ENCODE peak calls at places on chromosomes 6 and 20, in four cellular contexts. Z, E, K and P are unnamed samples.

GRCh38 chr6:80126657-80127350 is 20.3 kb downstream of the BCKDHB start:
- DNase-seq in K (no peak), Z (no peak), E (no peak), P (no peak)

GRCh38 chr6:122754191-122754731 is 25.3 kb upstream of the FABP7 start:
- DNase-seq in E (no peak), Z (no peak), K (no peak), P (no peak)

GRCh38 chr6:39843305-39844020 is 51.3 kb downstream of the DAAM2 start:
- DNase-seq in K (no peak), Z (no peak), E (no peak), P (peak)

GRCh38 chr6:149897855-149898744 is at the start of gene RAET1E:
- DNase-seq in E (no peak), K (no peak), Z (no peak), P (no peak)

GRCh38 chr6:113057567-113058053 is 710.5 kb downstream of the RFPL4B start:
- DNase-seq in Z (no peak), E (no peak), K (peak), P (no peak)

GRCh38 chr20:10919549-10920140 is 245.8 kb upstream of the JAG1 start:
- DNase-seq in K (peak), E (peak), Z (peak), P (peak)

GRCh38 chr6:84979541-84979940 is 215.1 kb upstream of the TBX18 start:
- DNase-seq in K (no peak), E (no peak), Z (no peak), P (peak)

GRCh38 chr20:12068146-12068545 is 150.5 kb downstream of the BTBD3 start:
- DNase-seq in Z (no peak), E (no peak), K (peak), P (no peak)

GRCh38 chr6:156868385-156868784 is 91.2 kb downstream of the ARID1B start:
- DNase-seq in E (no peak), K (no peak), Z (no peak), P (no peak)

GRCh38 chr6:99348823-99349619 is 453 bp downstream of the FAXC start:
- DNase-seq in E (no peak), Z (no peak), K (peak), P (no peak)

GRCh38 chr6:73879466-73879865 is 183.5 kb downstream of the CD109 start:
- DNase-seq in E (no peak), K (no peak), Z (no peak), P (no peak)

GRCh38 chr6:136072691-136073090 is 177.4 kb downstream of the MTFR2 start:
- DNase-seq in E (peak), K (no peak), Z (peak), P (no peak)

GRCh38 chr20:12177657-12178293 is 260.1 kb downstream of the BTBD3 start:
- DNase-seq in Z (no peak), E (no peak), K (no peak), P (no peak)

GRCh38 chr6:136669299-136669699 is 119.1 kb upstream of the MAP7 start:
- DNase-seq in K (peak), Z (no peak), E (no peak), P (peak)

GRCh38 chr20:33584976-33585375 is 77.2 kb upstream of the C20orf144 start:
- DNase-seq in K (peak), E (no peak), Z (no peak), P (no peak)

GRCh38 chr6:111294374-111294967 is 188.5 kb downstream of the REV3L start:
- DNase-seq in Z (no peak), E (no peak), K (no peak), P (no peak)

GRCh38 chr6:89886378-89887120 is 7.7 kb upstream of the GJA10 start:
- DNase-seq in K (no peak), Z (no peak), E (no peak), P (no peak)

GRCh38 chr20:62192635-62193034 is 9.8 kb downstream of the MTG2 start:
- DNase-seq in K (no peak), E (no peak), Z (no peak), P (no peak)

GRCh38 chr6:123118811-123119210 is 122.8 kb downstream of the CLVS2 start:
- DNase-seq in E (no peak), K (no peak), Z (no peak), P (no peak)

GRCh38 chr6:56891754-56892153 is 63.2 kb upstream of the BEND6 start:
- DNase-seq in Z (no peak), E (no peak), K (no peak), P (no peak)
- TF ChIP-seq CTCF in Z (no peak), E (no peak), K (no peak), P (no peak)

GRCh38 chr6:118400582-118400981 is 147.5 kb upstream of the PLN start:
- DNase-seq in Z (no peak), E (no peak), K (no peak), P (no peak)

GRCh38 chr6:118400098-118400497 is 148.0 kb upstream of the PLN start:
- DNase-seq in E (no peak), Z (no peak), K (no peak), P (no peak)

GRCh38 chr6:118398066-118398465 is 150.0 kb upstream of the PLN start:
- DNase-seq in K (no peak), Z (no peak), E (no peak), P (no peak)

GRCh38 chr6:118394106-118394505 is 154.0 kb upstream of the PLN start:
- DNase-seq in Z (no peak), K (no peak), E (no peak), P (no peak)

DNA sequence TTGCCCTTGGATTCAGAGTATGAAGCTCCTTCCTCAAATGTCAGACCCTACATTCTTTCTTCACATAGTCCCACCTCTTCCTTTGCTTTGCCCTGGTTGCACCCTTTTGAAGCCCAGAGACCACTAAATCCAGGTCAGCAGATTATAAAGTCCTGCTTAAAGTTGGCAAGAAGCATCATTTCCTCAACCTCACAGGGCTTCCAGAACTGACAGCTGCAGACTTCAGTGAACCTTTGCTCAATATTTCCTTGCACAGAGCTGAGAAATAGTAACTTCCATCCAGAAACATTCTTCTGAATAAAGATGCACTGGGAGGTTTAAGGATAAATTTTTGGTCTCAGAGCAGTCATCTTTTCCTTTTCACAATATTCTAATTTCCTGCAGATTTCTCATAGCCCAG is 150.4 kb upstream of the PLN start:
- DNase-seq in K (no peak), E (no peak), Z (no peak), P (no peak)
- H3K27ac ChIP-seq in K (no peak), E (peak), Z (peak), P (no peak)

DNA sequence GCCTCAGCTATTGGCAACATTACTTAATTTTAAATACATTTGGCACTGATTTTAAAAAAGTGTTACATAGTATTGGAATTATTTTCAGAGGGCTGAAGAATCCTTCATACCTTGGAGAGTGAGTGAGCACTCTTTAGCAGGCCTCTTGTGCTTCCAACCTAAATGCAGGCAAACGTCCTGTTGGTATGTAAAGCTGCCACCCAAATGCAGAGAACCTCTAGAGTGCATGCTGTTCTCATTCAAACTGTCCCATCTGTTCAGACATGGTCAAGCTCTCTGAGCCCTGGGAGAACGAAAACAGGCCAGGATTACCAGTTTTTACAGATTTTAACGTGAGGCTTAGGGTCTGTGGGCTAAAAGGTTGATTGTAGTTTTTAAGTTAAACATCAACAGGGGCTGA is 378.0 kb upstream of the FLRT3 start:
- DNase-seq in Z (no peak), E (no peak), K (no peak), P (no peak)
- H3K4me3 ChIP-seq in Z (no peak), E (no peak), K (no peak), P (no peak)

GRCh38 chr20:1118336-1119127 is at the start of gene PSMF1:
- DNase-seq in K (peak), Z (peak), E (peak), P (peak)
- TF ChIP-seq CTCF in K (no peak), Z (peak), E (peak), P (peak)

GRCh38 chr6:157993076-157993475 is 11.4 kb downstream of the SYNJ2 start:
- DNase-seq in K (no peak), E (no peak), Z (no peak), P (no peak)

GRCh38 chr6:157996201-157996712 is 14.6 kb downstream of the SYNJ2 start:
- DNase-seq in E (no peak), K (no peak), Z (peak), P (no peak)

GRCh38 chr6:157995458-157995857 is 13.8 kb downstream of the SYNJ2 start:
- DNase-seq in Z (peak), E (no peak), K (no peak), P (no peak)

GRCh38 chr6:157996918-157997702 is 15.4 kb downstream of the SYNJ2 start:
- DNase-seq in K (no peak), E (no peak), Z (peak), P (no peak)

DNA sequence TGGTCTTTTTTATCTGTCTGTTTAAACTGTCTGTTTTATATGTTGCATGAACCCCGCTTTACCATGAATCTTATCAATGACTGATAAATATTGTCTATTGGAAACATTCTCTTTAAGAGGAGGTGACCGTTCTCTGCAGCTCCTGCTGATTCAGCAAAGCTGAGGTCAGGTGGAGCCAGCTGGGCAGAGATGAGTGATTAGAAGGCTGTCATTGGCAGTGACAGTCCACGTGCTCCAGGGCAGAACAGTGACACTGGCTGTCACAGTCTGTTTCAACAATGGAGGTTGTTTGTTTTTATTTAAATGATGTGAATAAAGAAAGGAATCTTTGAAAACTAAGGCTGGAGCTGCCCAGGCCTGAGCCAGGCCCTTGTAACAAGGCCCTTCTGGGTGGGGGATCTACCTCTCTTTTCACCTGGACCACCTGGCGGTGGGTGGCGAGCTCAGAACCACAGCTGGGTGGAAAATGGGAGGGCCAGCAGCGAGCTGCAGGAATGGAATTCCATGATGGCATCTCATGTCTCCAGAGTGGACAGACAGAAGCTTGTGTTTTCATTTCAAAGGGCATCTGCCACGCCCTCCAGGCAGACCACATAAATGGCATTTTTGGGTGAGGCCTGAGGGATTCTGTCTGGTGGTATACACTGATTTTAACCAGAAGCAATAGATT is 12.6 kb downstream of the SYNJ2 start:
- DNase-seq in K (no peak), Z (no peak), E (no peak), P (no peak)
- H3K27ac ChIP-seq in K (no peak), Z (no peak), E (no peak), P (no peak)

GRCh38 chr6:13484827-13485226 is 2.6 kb downstream of the GFOD1 start:
- DNase-seq in K (no peak), E (no peak), Z (no peak), P (no peak)
- H3K4me3 ChIP-seq in K (peak), E (peak), Z (peak), P (no peak)

DNA sequence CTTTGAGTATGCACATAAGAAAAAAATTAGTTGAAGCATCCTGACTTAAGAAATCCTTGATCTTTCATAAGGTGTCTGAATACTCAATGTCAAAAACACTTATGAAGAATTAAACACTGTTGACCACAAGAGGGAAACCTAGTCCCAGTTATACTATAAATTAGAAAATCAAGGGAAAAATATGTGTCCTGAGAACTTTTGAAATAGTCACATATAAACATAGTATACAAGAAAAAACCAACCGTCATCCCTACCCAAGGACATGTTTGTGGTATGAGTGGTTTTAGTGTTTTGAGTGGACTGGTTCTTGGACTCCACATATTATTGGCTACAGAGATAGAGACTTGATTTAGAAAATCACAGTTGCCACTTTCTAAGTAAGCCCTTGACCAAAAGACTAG is 7.6 kb upstream of the HLA-DRA start:
- DNase-seq in E (no peak), Z (no peak), K (peak), P (no peak)
- TF ChIP-seq CTCF in E (peak), Z (peak), K (no peak), P (peak)